ENCODE peak calls at places on chromosomes 7 and 10, in nine cellular contexts. S is kidney epithelial cell; Z is coronary artery; J is neural progenitor cell; O is CD8-positive, alpha-beta memory T cell; M is heart left ventricle; P is A549; K is Karpas-422; L is BJ. B is an unnamed sample.

GRCh38 chr10:34866848-34867247 is 51.8 kb upstream of the PARD3 start:
- DNase-seq in S (no peak), Z (no peak), J (peak; percentile 23), O (no peak), M (no peak), P (no peak), K (peak; percentile 43), L (no peak), B (peak; percentile 59)

GRCh38 chr7:106313456-106313891 is 28.7 kb upstream of the NAMPT start:
- DNase-seq in S (peak; percentile 55), Z (no peak), J (no peak), O (no peak), M (no peak), P (peak; percentile 16), K (no peak), L (peak; percentile 48), B (no peak)

GRCh38 chr10:13271552-13272163 is 28.2 kb downstream of the PHYH start:
- DNase-seq in S (no peak), Z (peak; percentile 73), J (peak; percentile 68), O (peak; percentile 49), M (no peak), P (peak; percentile 40), K (peak; percentile 86), L (no peak), B (peak; percentile 13)

GRCh38 chr7:147509859-147510542 is 1080.6 kb upstream of the C7orf33 start:
- DNase-seq in S (no peak), Z (no peak), J (no peak), O (no peak), M (no peak), P (no peak), K (no peak), L (no peak), B (no peak)

GRCh38 chr7:154591544-154591943 is 411.4 kb downstream of the PAXIP1 start:
- DNase-seq in S (no peak), Z (no peak), J (no peak), O (no peak), M (no peak), P (no peak), K (no peak), L (no peak), B (no peak)

GRCh38 chr7:96303105-96303685 is 18.7 kb downstream of the SLC25A13 start:
- DNase-seq in S (no peak), Z (no peak), J (no peak), O (no peak), M (no peak), P (peak; percentile 64), K (no peak), L (no peak), B (no peak)

GRCh38 chr10:69344591-69345244 is 66.4 kb downstream of the HK1 start:
- DNase-seq in S (no peak), Z (no peak), J (no peak), O (peak; percentile 52), M (no peak), P (no peak), K (peak; percentile 74), L (no peak), B (no peak)

GRCh38 chr10:59580257-59580863 is 129.3 kb downstream of the SLC16A9 start:
- DNase-seq in S (no peak), Z (no peak), J (peak; percentile 33), O (no peak), M (no peak), P (peak; percentile 39), K (peak; percentile 50), L (no peak), B (no peak)

GRCh38 chr10:110802551-110803238 is 69.0 kb upstream of the PDCD4 start:
- DNase-seq in S (peak; percentile 76), Z (no peak), J (no peak), O (peak; percentile 74), M (peak; percentile 82), P (no peak), K (no peak), L (peak; percentile 57), B (peak; percentile 91)

GRCh38 chr7:81925530-81925929 is 155.7 kb upstream of the HGF start:
- DNase-seq in S (no peak), Z (no peak), J (no peak), O (no peak), M (no peak), P (no peak), K (no peak), L (no peak), B (no peak)

GRCh38 chr10:551489-552252 is 137.8 kb downstream of the DIP2C start:
- DNase-seq in S (no peak), Z (no peak), J (no peak), O (no peak), M (no peak), P (no peak), K (no peak), L (no peak), B (no peak)

GRCh38 chr10:23422003-23422411 is 16.9 kb upstream of the OTUD1 start:
- DNase-seq in S (peak; percentile 63), Z (no peak), J (no peak), O (no peak), M (no peak), P (no peak), K (no peak), L (no peak), B (no peak)

GRCh38 chr7:150388306-150388705 is 9.2 kb downstream of the ZNF775 start:
- DNase-seq in S (no peak), Z (no peak), J (peak; percentile 2), O (no peak), M (no peak), P (no peak), K (no peak), L (no peak), B (no peak)

GRCh38 chr7:113582471-113582870 is 336.3 kb downstream of the PPP1R3A start:
- DNase-seq in S (no peak), Z (no peak), J (no peak), O (no peak), M (no peak), P (no peak), K (no peak), L (no peak), B (no peak)

DNA sequence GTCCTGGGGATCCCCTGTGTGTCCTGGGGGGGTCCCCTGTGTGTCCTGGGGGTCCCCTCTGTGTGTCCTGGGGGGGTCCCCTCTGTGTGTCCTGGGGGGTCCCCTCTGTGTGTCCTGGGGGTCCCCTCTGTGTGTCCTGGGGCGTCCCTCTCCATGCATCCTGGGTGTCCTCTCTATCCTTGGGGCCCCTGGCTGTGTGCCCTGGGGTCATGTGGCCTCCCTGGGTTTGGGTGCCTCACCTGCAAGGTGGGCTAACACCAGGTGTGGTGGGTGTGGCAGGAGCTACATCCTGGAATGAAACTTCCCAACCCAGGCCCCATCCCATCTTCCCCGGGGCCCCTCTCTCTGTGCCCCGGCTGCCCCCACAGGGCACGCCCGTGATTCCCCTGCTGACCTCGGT is 4.9 kb downstream of the CYP2W1 start:
- DNase-seq in S (no peak), Z (no peak), J (no peak), O (no peak), M (no peak), P (no peak), K (no peak), L (no peak), B (no peak)
- H3K4me3 ChIP-seq in S (no peak overlapping the region), Z (no peak overlapping the region), J (no peak overlapping the region), O (no peak overlapping the region), M (no peak overlapping the region), P (no peak overlapping the region), K (no peak overlapping the region), L (no peak overlapping the region), B (no peak overlapping the region)

GRCh38 chr7:7670490-7670889 is 29.9 kb downstream of the UMAD1 start:
- DNase-seq in S (no peak), Z (no peak), J (no peak), O (no peak), M (no peak), P (no peak), K (no peak), L (no peak), B (no peak)

GRCh38 chr7:7668708-7669107 is 28.2 kb downstream of the UMAD1 start:
- DNase-seq in S (no peak), Z (no peak), J (no peak), O (no peak), M (no peak), P (no peak), K (no peak), L (no peak), B (no peak)

GRCh38 chr7:7673240-7673550 is 32.6 kb downstream of the UMAD1 start:
- DNase-seq in S (no peak), Z (no peak), J (no peak), O (no peak), M (no peak), P (no peak), K (peak; percentile 46), L (no peak), B (no peak)

GRCh38 chr7:7675686-7676085 is 35.1 kb downstream of the UMAD1 start:
- DNase-seq in S (no peak), Z (no peak), J (no peak), O (no peak), M (no peak), P (no peak), K (no peak), L (no peak), B (no peak)

GRCh38 chr7:7672545-7673239 is 32.1 kb downstream of the UMAD1 start:
- DNase-seq in S (no peak), Z (no peak), J (no peak), O (no peak), M (no peak), P (no peak), K (no peak), L (no peak), B (no peak)
- H3K4me3 ChIP-seq in S (no peak overlapping the region), Z (no peak overlapping the region), J (no peak overlapping the region), O (no peak overlapping the region), M (no peak overlapping the region), P (no peak overlapping the region), K (no peak overlapping the region), L (no peak overlapping the region), B (no peak overlapping the region)

GRCh38 chr7:87875151-87876039 is 765 bp downstream of the SLC25A40 start:
- DNase-seq in S (no peak), Z (peak; percentile 76), J (peak; percentile 3), O (peak; percentile 27), M (peak; percentile 33), P (peak; percentile 18), K (peak; percentile 66), L (no peak), B (peak; percentile 84)

GRCh38 chr7:87876759-87877234 is 504 bp downstream of the DBF4 start:
- DNase-seq in S (no peak), Z (peak; percentile 77), J (peak; percentile 84), O (no peak), M (peak; percentile 46), P (peak; percentile 62), K (peak; percentile 80), L (no peak), B (peak; percentile 39)

GRCh38 chr7:87872356-87872755 is 3.8 kb downstream of the SLC25A40 start:
- DNase-seq in S (no peak), Z (no peak), J (no peak), O (no peak), M (no peak), P (no peak), K (no peak), L (no peak), B (no peak)

GRCh38 chr7:87876040-87876758 is at the start of the genes DBF4 and SLC25A40:
- DNase-seq in S (peak; percentile 71), Z (peak; percentile 95), J (peak; percentile 96), O (peak; percentile 96), M (peak; percentile 96), P (peak; percentile 96), K (peak; percentile 99), L (peak; percentile 59), B (peak; percentile 99)

GRCh38 chr7:87874066-87874465 is 2.1 kb downstream of the SLC25A40 start:
- DNase-seq in S (no peak), Z (no peak), J (no peak), O (no peak), M (no peak), P (no peak), K (peak; percentile 47), L (no peak), B (no peak)
- H3K4me3 ChIP-seq in S (no peak overlapping the region), Z (no peak overlapping the region), J (no peak overlapping the region), O (no peak overlapping the region), M (no peak overlapping the region), P (no peak overlapping the region), K (peak overlapping the region; percentile 71), L (no peak overlapping the region), B (no peak overlapping the region)

GRCh38 chr7:69659964-69660363 is 61.7 kb downstream of the AUTS2 start:
- DNase-seq in S (no peak), Z (no peak), J (peak; percentile 63), O (no peak), M (no peak), P (no peak), K (no peak), L (no peak), B (no peak)
- H3K4me3 ChIP-seq in S (no peak overlapping the region), Z (no peak overlapping the region), J (no peak overlapping the region), O (no peak overlapping the region), M (no peak overlapping the region), P (no peak overlapping the region), K (no peak overlapping the region), L (no peak overlapping the region), B (no peak overlapping the region)